ENCODE peak calls at places on chromosomes 11 and 22, in eight cellular contexts. M, C, N, R, I, H, W and Y are unnamed samples.

GRCh38 chr11:3123316-3123715 is 41.8 kb downstream of the OSBPL5 start:
- DNase-seq in M (no peak), C (no peak), N (peak; percentile 42), R (peak; percentile 77), I (no peak), H (no peak), W (peak; percentile 45), Y (no peak)

GRCh38 chr11:13110929-13111812 is 102.1 kb downstream of the RASSF10 start:
- DNase-seq in M (peak; percentile 76), C (peak; percentile 64), N (no peak), R (no peak), I (peak; percentile 69), H (no peak), W (peak; percentile 64), Y (no peak)

GRCh38 chr11:64890084-64890944 is 11.9 kb upstream of the EHD1 start:
- DNase-seq in M (no peak), C (no peak), N (no peak), R (peak; percentile 46), I (no peak), H (no peak), W (no peak), Y (no peak)

GRCh38 chr11:81700061-81700460 is 1033.6 kb downstream of the FAM181B start:
- DNase-seq in M (no peak), C (no peak), N (no peak), R (no peak), I (peak; percentile 67), H (no peak), W (peak; percentile 7), Y (no peak)

GRCh38 chr11:63769719-63770443 is 1.3 kb upstream of the ZFTA start:
- DNase-seq in M (no peak), C (no peak), N (no peak), R (peak; percentile 16), I (no peak), H (no peak), W (peak; percentile 24), Y (no peak)

GRCh38 chr11:117457031-117457785 is 129.6 kb downstream of the CEP164 start:
- DNase-seq in M (no peak), C (no peak), N (no peak), R (no peak), I (no peak), H (no peak), W (no peak), Y (no peak)

GRCh38 chr11:131356201-131356600 is 14.2 kb upstream of the NTM start:
- DNase-seq in M (no peak), C (no peak), N (no peak), R (no peak), I (peak; percentile 79), H (no peak), W (no peak), Y (no peak)

GRCh38 chr11:69115586-69116560 is 39.9 kb upstream of the SMIM38 start:
- DNase-seq in M (no peak), C (no peak), N (no peak), R (peak; percentile 51), I (peak; percentile 57), H (no peak), W (no peak), Y (no peak)

GRCh38 chr22:38696606-38697005 is 4.1 kb downstream of the JOSD1 start:
- DNase-seq in M (peak; percentile 92), C (peak; percentile 61), N (no peak), R (no peak), I (peak; percentile 83), H (peak; percentile 67), W (peak; percentile 94), Y (no peak)

GRCh38 chr11:115321602-115322289 is 182.5 kb downstream of the CADM1 start:
- DNase-seq in M (peak; percentile 52), C (no peak), N (no peak), R (no peak), I (no peak), H (no peak), W (no peak), Y (no peak)

GRCh38 chr11:59615132-59615636 is 390 bp downstream of the OSBP start:
- DNase-seq in M (no peak), C (peak; percentile 39), N (no peak), R (peak; percentile 75), I (peak; percentile 4), H (peak; percentile 51), W (peak; percentile 50), Y (no peak)

GRCh38 chr11:44176541-44177213 is 81.2 kb downstream of the EXT2 start:
- DNase-seq in M (no peak), C (no peak), N (no peak), R (no peak), I (no peak), H (no peak), W (no peak), Y (no peak)

GRCh38 chr11:35649984-35650383 is 12.6 kb upstream of the TRIM44 start:
- DNase-seq in M (peak; percentile 84), C (no peak), N (no peak), R (no peak), I (peak; percentile 32), H (no peak), W (peak; percentile 71), Y (no peak)

GRCh38 chr11:100472727-100473389 is 214.2 kb upstream of the ARHGAP42 start:
- DNase-seq in M (no peak), C (no peak), N (no peak), R (no peak), I (no peak), H (no peak), W (no peak), Y (no peak)

GRCh38 chr11:1756024-1756561 is 5.7 kb upstream of the IFITM10 start:
- DNase-seq in M (no peak), C (no peak), N (no peak), R (no peak), I (no peak), H (no peak), W (no peak), Y (no peak)

GRCh38 chr11:68312780-68313573 is 586 bp downstream of the LRP5 start:
- DNase-seq in M (no peak), C (no peak), N (no peak), R (peak; percentile 46), I (no peak), H (no peak), W (peak; percentile 57), Y (no peak)

GRCh38 chr22:38737302-38738060 is 18.3 kb downstream of the SUN2 start:
- DNase-seq in M (peak; percentile 49), C (no peak), N (no peak), R (no peak), I (no peak), H (no peak), W (peak; percentile 20), Y (no peak)

GRCh38 chr11:3823303-3823702 is 14.9 kb downstream of the PGAP2 start:
- DNase-seq in M (peak; percentile 84), C (peak; percentile 29), N (no peak), R (peak; percentile 25), I (peak; percentile 77), H (no peak), W (peak; percentile 94), Y (no peak)

GRCh38 chr11:93225642-93226041 is 27.9 kb upstream of the SLC36A4 start:
- DNase-seq in M (peak; percentile 16), C (peak; percentile 9), N (no peak), R (no peak), I (peak; percentile 46), H (no peak), W (peak; percentile 50), Y (no peak)

GRCh38 chr11:62025429-62026105 is 58.1 kb upstream of the FTH1 start:
- DNase-seq in M (peak; percentile 91), C (peak; percentile 95), N (peak; percentile 27), R (peak; percentile 80), I (peak; percentile 99), H (no peak), W (peak; percentile 96), Y (peak; percentile 93)

GRCh38 chr11:132126973-132127900 is 756.8 kb downstream of the NTM start:
- DNase-seq in M (peak; percentile 94), C (no peak), N (no peak), R (peak; percentile 64), I (peak; percentile 94), H (peak; percentile 46), W (peak; percentile 94), Y (no peak)

DNA sequence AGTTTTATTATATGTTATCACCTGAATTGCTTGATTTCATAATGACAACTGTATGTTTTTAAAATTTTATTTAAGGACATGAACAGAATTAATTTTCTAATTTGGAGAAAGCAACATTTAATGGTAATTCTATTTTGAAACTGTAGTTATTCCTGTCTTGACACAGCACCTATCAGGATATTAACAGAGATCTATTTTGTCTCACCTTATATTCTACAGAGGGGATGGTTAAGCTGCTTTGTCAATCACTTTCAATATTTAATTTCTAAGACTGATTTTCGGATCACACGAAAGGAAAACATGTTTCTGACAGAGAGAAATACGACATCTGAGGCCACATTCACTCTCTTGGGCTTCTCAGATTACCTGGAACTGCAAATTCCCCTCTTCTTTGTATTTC is at the start of gene OR5D16:
- DNase-seq in M (no peak), C (no peak), N (no peak), R (no peak), I (no peak), H (no peak), W (no peak), Y (no peak)
- H3K9me3 ChIP-seq in M (peaks cover 6% of the 10 kb centered on the region), C (no peaks in the 10 kb centered on the region), N (no peaks in the 10 kb centered on the region), R (peaks cover 6% of the 10 kb centered on the region), I (no peaks in the 10 kb centered on the region), H (no peaks in the 10 kb centered on the region), W (no peaks in the 10 kb centered on the region), Y (no peaks in the 10 kb centered on the region)

DNA sequence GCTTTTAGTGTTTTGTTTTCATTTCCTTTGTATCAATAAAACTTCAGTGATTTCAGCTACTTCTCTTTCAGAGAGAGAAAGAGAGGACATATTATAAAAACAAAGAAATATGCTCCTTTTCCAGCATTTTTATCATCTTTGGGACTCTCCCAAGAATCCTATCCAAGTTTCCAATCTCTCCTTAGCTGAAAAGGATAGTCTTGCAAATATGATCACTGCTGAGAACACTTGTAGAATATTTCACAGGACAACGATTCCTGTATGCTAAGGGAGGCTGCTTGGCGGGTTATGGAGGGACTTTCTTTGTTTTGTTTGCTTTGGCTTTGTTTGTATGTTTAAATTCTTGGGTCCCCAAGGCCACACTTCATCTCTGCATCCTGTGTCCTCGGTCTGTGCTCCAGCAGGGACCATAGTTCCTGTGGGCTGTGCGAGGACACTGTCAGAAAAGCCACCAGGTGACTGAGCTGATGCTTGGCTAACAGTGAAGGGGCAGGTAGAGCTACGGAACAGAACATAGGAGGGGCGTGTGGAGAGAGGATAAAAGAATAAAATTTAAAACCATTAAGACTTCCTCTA is 408 bp upstream of the IZUMO1R start:
- DNase-seq in M (no peak), C (no peak), N (no peak), R (no peak), I (no peak), H (no peak), W (no peak), Y (no peak)
- H3K9me3 ChIP-seq in M (no peaks in the 10 kb centered on the region), C (no peaks in the 10 kb centered on the region), N (no peaks in the 10 kb centered on the region), R (no peaks in the 10 kb centered on the region), I (no peaks in the 10 kb centered on the region), H (no peaks in the 10 kb centered on the region), W (no peaks in the 10 kb centered on the region), Y (no peaks in the 10 kb centered on the region)

DNA sequence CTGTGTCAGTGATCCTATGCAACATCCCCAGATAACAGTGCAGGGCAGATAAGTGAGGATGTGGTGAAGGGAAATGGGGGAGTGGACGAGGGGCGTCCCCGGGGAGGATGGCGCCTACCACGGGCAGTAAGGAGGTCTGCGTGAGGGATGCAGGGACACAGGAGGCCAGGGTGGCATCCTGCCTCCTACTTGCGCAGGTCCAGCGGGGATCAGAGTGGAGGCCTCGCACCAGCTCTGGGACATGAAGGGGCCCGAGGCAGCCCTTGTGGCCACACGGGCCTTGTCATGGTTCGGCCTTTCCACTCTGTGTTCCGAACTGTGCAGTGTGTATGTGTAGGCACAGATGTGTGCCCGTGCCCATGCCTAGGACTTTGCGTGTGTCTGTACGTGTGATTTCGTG is 1227.5 kb downstream of the BRD1 start:
- DNase-seq in M (no peak), C (no peak), N (no peak), R (no peak), I (no peak), H (no peak), W (no peak), Y (no peak)
- H3K9me3 ChIP-seq in M (peaks cover 64% of the 10 kb centered on the region), C (no peaks in the 10 kb centered on the region), N (no peaks in the 10 kb centered on the region), R (peaks cover 4% of the 10 kb centered on the region), I (no peaks in the 10 kb centered on the region), H (no peaks in the 10 kb centered on the region), W (no peaks in the 10 kb centered on the region), Y (peaks cover 3% of the 10 kb centered on the region)

GRCh38 chr11:17983569-17983968 is 29.3 kb downstream of the SERGEF start:
- DNase-seq in M (no peak), C (no peak), N (no peak), R (no peak), I (no peak), H (no peak), W (no peak), Y (no peak)
- H3K9me3 ChIP-seq in M (no peaks in the 10 kb centered on the region), C (no peaks in the 10 kb centered on the region), N (no peaks in the 10 kb centered on the region), R (no peaks in the 10 kb centered on the region), I (no peaks in the 10 kb centered on the region), H (no peaks in the 10 kb centered on the region), W (no peaks in the 10 kb centered on the region), Y (no peaks in the 10 kb centered on the region)